ENCODE peak calls at places on chromosomes 13 and 19, in five cellular contexts. I is tibial nerve, R is sigmoid colon, G is heart left ventricle, W is HCT116. D is an unnamed sample.

GRCh38 chr13:29386246-29386645 is 209.2 kb downstream of the SLC7A1 start:
- DNase-seq in R (no peak), G (no peak), W (no peak), I (no peak), D (no peak)

GRCh38 chr13:48476215-48476614 is 56.7 kb downstream of the RCBTB2 start:
- DNase-seq in G (no peak), W (no peak), R (no peak), I (no peak), D (no peak)

GRCh38 chr13:79090552-79091159 is 315.4 kb downstream of the RBM26 start:
- DNase-seq in I (no peak), G (no peak), R (no peak), W (no peak), D (no peak)

GRCh38 chr19:1042689-1043511 is 3.0 kb downstream of the ABCA7 start:
- DNase-seq in W (no peak), G (no peak), R (no peak), I (no peak), D (no peak)

GRCh38 chr13:59531571-59532091 is 632.1 kb downstream of the DIAPH3 start:
- DNase-seq in R (peak; percentile 88), G (peak; percentile 90), I (peak; percentile 72), W (peak; percentile 6), D (peak; percentile 78)

GRCh38 chr13:74464656-74465055 is 330.5 kb upstream of the KLF12 start:
- DNase-seq in I (no peak), W (no peak), G (peak; percentile 42), R (no peak), D (no peak)

GRCh38 chr13:76715621-76716020 is 170.6 kb downstream of the KCTD12 start:
- DNase-seq in W (no peak), G (no peak), R (no peak), I (no peak), D (no peak)

GRCh38 chr19:14347999-14348889 is 33.0 kb upstream of the ADGRE5 start:
- DNase-seq in R (peak; percentile 77), I (no peak), G (peak; percentile 72), W (no peak), D (peak; percentile 51)

GRCh38 chr13:113122571-113123225 is at the start of gene F10:
- DNase-seq in W (peak; percentile 50), I (peak; percentile 49), G (peak; percentile 59), R (no peak), D (no peak)

GRCh38 chr13:73268306-73268705 is 209.5 kb downstream of the KLF5 start:
- DNase-seq in R (no peak), I (no peak), G (no peak), W (no peak), D (peak; percentile 3)

GRCh38 chr19:18021121-18021755 is 13.3 kb downstream of the ARRDC2 start:
- DNase-seq in G (peak; percentile 91), I (peak; percentile 76), R (peak; percentile 92), W (no peak), D (peak; percentile 86)

GRCh38 chr13:59915252-59915651 is 248.5 kb downstream of the DIAPH3 start:
- DNase-seq in R (no peak), I (no peak), G (no peak), W (no peak), D (no peak)

GRCh38 chr13:20553309-20553708 is 13.6 kb upstream of the IFT88 start:
- DNase-seq in R (no peak), I (no peak), W (no peak), G (no peak), D (no peak)

GRCh38 chr19:44731081-44731480 is 17.4 kb upstream of the BCL3 start:
- DNase-seq in I (no peak), W (no peak), G (no peak), R (no peak), D (no peak)

GRCh38 chr13:27920677-27921420 is 1.0 kb downstream of the PDX1 start:
- DNase-seq in G (no peak), W (no peak), R (no peak), I (no peak), D (no peak)

GRCh38 chr13:108682714-108683113 is 53.3 kb downstream of the MYO16 start:
- DNase-seq in W (no peak), I (no peak), G (no peak), R (no peak), D (peak; percentile 5)

GRCh38 chr13:23430664-23431063 is 2.8 kb downstream of the SACS start:
- DNase-seq in W (no peak), I (no peak), G (no peak), R (no peak), D (no peak)

GRCh38 chr13:41059466-41059865 is 1.8 kb upstream of the WBP4 start:
- DNase-seq in G (no peak), W (no peak), I (no peak), R (no peak), D (peak; percentile 62)

GRCh38 chr13:113897161-113897560 is 33.3 kb upstream of the GAS6 start:
- DNase-seq in R (no peak), I (no peak), W (no peak), G (no peak), D (no peak)

GRCh38 chr19:5103061-5103701 is 134.3 kb downstream of the KDM4B start:
- DNase-seq in I (peak; percentile 32), R (peak; percentile 83), G (peak; percentile 60), W (no peak), D (no peak)

GRCh38 chr13:94128430-94128829 is 351.1 kb downstream of the DCT start:
- DNase-seq in W (no peak), R (peak; percentile 68), G (peak; percentile 13), I (peak; percentile 13), D (no peak)

GRCh38 chr19:19214892-19215291 is 3.1 kb downstream of the NCAN start:
- DNase-seq in I (no peak), R (no peak), W (no peak), G (no peak), D (peak; percentile 56)

GRCh38 chr13:27830010-27830409 is 37.7 kb downstream of the GSX1 start:
- DNase-seq in W (peak; percentile 32), R (peak; percentile 62), G (peak; percentile 39), I (no peak), D (peak; percentile 70)

GRCh38 chr19:49949735-49950589 is 11.0 kb downstream of the SIGLEC11 start:
- DNase-seq in R (no peak), I (no peak), G (no peak), W (no peak), D (no peak)

GRCh38 chr13:105232403-105232802 is 1303.1 kb downstream of the EFNB2 start:
- DNase-seq in R (no peak), I (no peak), W (no peak), G (no peak), D (no peak)

GRCh38 chr19:44021221-44021620 is 4.0 kb upstream of the ZNF222 start:
- DNase-seq in I (no peak), W (no peak), R (no peak), G (no peak), D (no peak)

DNA sequence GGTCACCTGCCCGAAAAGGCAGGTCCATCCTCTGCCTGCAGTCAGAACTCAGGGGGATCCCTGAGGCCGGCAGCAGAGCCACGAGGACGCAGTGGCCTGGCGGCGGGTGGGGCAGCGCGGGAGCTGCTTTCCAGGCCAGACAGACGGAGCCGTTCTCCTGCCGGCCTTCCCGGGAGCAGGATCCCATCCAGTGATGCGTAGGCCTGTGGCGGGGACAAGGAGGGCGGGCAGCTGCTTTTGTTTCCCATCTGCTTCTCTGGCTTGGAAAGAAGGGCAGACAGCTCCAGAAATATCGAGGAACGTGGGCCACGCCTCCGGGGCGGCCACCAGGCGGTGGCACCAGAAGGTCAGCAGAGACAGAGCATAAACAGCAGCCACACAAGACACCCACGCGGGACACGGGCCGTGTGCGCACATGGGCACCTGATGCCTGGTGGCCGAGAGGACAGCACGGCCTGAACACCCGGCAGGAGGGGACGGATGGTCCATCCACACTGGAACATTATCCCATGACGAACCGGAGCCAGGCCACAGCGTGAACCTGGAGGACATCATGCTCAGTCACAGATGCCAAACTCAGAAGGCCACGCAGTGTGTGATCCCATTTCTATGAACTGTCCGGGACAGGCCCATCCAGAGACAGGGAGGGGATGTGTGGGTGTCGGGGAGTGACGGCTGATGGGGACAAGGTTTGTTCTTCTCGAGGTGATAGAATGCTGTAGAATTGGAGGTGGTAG is 13.9 kb upstream of the MKNK2 start:
- DNase-seq in I (no peak), W (no peak), G (peak; percentile 67), R (peak; percentile 88), D (no peak)
- TF ChIP-seq POLR2A in I (peak; percentile 79), W (no peak), G (peak; percentile 61), R (no peak), D (no peak)

GRCh38 chr19:56112313-56112709 is 8.8 kb downstream of the ZNF787 start:
- DNase-seq in I (no peak), W (no peak), G (no peak), R (no peak), D (no peak)
- TF ChIP-seq POLR2A in I (no peak), W (no peak), G (no peak), R (no peak), D (no peak)

GRCh38 chr13:99565478-99566124 is 64.3 kb downstream of the TM9SF2 start:
- DNase-seq in W (no peak), I (no peak), G (no peak), R (no peak), D (no peak)
- TF ChIP-seq POLR2A in W (no peak), I (no peak), G (no peak), R (no peak), D (no peak)

GRCh38 chr13:109785141-109785891 is 1.1 kb downstream of the IRS2 start:
- DNase-seq in R (peak; percentile 76), I (no peak), G (no peak), W (no peak), D (peak; percentile 58)
- TF ChIP-seq POLR2A in R (no peak), I (no peak), G (no peak), W (no peak), D (no peak)

DNA sequence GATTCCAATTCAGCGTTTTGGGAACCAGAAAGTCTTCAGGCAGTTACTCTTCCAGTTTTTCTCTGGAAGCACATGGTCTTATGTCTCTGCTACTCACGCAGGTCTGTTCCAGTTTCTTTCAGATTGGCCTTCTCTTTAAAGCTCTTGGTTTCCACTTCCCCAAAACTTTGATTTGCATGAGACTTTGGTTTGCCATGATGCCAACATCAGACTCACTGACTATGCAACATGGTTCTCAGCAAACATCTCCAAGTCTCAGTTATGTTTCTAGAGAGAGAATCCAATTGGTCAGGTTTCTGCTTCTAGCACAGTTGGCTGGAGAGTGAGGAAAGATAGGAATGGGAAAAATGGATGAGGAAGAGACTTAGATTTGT is 3.1 kb downstream of the AKAP11 start:
- DNase-seq in R (no peak), I (no peak), G (no peak), W (no peak), D (no peak)
- TF ChIP-seq POLR2A in R (no peak), I (no peak), G (no peak), W (no peak), D (no peak)

GRCh38 chr19:4052993-4053422 is 13.7 kb downstream of the ZBTB7A start:
- DNase-seq in W (no peak), R (no peak), G (no peak), I (no peak), D (no peak)
- TF ChIP-seq POLR2A in W (no peak), R (no peak), G (no peak), I (no peak), D (no peak)

DNA sequence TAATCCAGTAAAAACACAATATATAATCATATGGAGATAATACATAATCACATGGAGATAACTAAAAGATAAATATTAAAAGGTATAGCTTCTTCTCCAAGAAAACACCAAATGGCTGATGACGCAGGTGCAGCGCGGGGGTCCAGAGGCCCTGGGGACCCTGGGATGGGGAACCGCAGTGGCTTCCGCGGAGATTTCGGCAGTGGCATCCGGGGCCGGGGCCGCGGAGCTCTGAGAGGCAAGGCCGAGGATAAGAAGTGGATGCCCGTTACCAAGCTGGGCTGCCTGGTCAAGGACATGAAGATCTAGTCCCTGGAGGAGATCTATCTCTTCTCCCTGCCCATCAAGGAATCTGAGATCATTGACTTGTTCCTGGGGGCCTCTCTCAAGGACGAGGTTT is 10.5 kb downstream of the ZNF44 start:
- DNase-seq in R (no peak), I (no peak), W (no peak), G (no peak), D (no peak)
- TF ChIP-seq POLR2A in R (no peak), I (no peak), W (no peak), G (no peak), D (no peak)